ENCODE peak calls at places on chromosomes 12 and 14, in eight cellular contexts. U, A, D, T, Q, W, S and V are unnamed samples.

GRCh38 chr12:30965613-30965985 is 39.1 kb downstream of the TSPAN11 start:
- DNase-seq in U (no peak), A (no peak), D (peak; percentile 21), T (peak; percentile 50), Q (no peak), W (no peak), S (no peak), V (no peak)

GRCh38 chr12:56983386-56983785 is 23.0 kb downstream of the ZBTB39 start:
- DNase-seq in U (no peak), A (no peak), D (no peak), T (no peak), Q (no peak), W (no peak), S (no peak), V (no peak)

GRCh38 chr14:23094666-23095195 is at the start of gene ACIN1:
- DNase-seq in U (peak; percentile 70), A (peak; percentile 61), D (no peak), T (peak; percentile 67), Q (no peak), W (peak; percentile 79), S (peak; percentile 56), V (peak; percentile 85)

GRCh38 chr12:57775044-57775443 is 2.6 kb downstream of the EEF1AKMT3 start:
- DNase-seq in U (no peak), A (no peak), D (no peak), T (no peak), Q (no peak), W (no peak), S (no peak), V (no peak)

GRCh38 chr14:55877942-55878341 is 240.3 kb upstream of the PELI2 start:
- DNase-seq in U (no peak), A (no peak), D (no peak), T (no peak), Q (no peak), W (no peak), S (no peak), V (no peak)

GRCh38 chr14:28754209-28754985 is 12.2 kb upstream of the FOXG1 start:
- DNase-seq in U (no peak), A (peak; percentile 68), D (peak; percentile 96), T (peak; percentile 52), Q (no peak), W (peak; percentile 55), S (no peak), V (no peak)

GRCh38 chr14:91835197-91835919 is 32.0 kb downstream of the TC2N start:
- DNase-seq in U (no peak), A (no peak), D (peak; percentile 58), T (peak; percentile 25), Q (peak; percentile 21), W (no peak), S (no peak), V (no peak)

GRCh38 chr12:67241482-67241881 is 27.7 kb upstream of the CAND1 start:
- DNase-seq in U (no peak), A (no peak), D (no peak), T (no peak), Q (no peak), W (no peak), S (no peak), V (no peak)

GRCh38 chr12:54932691-54933090 is 51.9 kb downstream of the TESPA1 start:
- DNase-seq in U (no peak), A (peak; percentile 50), D (peak; percentile 15), T (peak; percentile 23), Q (no peak), W (no peak), S (no peak), V (no peak)

GRCh38 chr12:60212159-60213000 is 616.6 kb downstream of the SLC16A7 start:
- DNase-seq in U (no peak), A (no peak), D (no peak), T (no peak), Q (no peak), W (no peak), S (no peak), V (no peak)

GRCh38 chr12:46401703-46402102 is 29.1 kb upstream of the SLC38A2 start:
- DNase-seq in U (peak; percentile 53), A (no peak), D (no peak), T (no peak), Q (no peak), W (no peak), S (no peak), V (no peak)